ENCODE peak calls at places on chromosomes 3 and 15, in ten cellular contexts. F is T-helper 17 cell, Z is heart right ventricle, S is SHP77, A is GOT3, W is AML-193, O is mesothelial cell of epicardium, X is body of pancreas, I is LHCN-M2, U is MCF 10A. V is an unnamed sample.

GRCh38 chr3:32630266-32630665 is 54.7 kb upstream of the CNOT10 start:
- DNase-seq in F (no peak), Z (no peak), S (no peak), A (no peak), W (no peak), O (no peak), X (no peak), I (peak; percentile 11), U (peak; percentile 90), V (peak; percentile 38)

GRCh38 chr3:102085431-102086226 is 236.3 kb downstream of the NFKBIZ start:
- DNase-seq in F (no peak), Z (no peak), S (no peak), A (no peak), W (no peak), O (no peak), X (no peak), I (no peak), U (no peak), V (peak; percentile 8)

GRCh38 chr3:77541203-77541922 is 501.5 kb downstream of the ROBO2 start:
- DNase-seq in F (no peak), Z (no peak), S (no peak), A (no peak), W (no peak), O (no peak), X (no peak), I (no peak), U (no peak), V (no peak)

GRCh38 chr3:117748131-117748530 is 1038.6 kb downstream of the TUSC7 start:
- DNase-seq in F (no peak), Z (no peak), S (no peak), A (no peak), W (no peak), O (no peak), X (no peak), I (no peak), U (no peak), V (no peak)

GRCh38 chr3:19866751-19867347 is 67.2 kb downstream of the EFHB start:
- DNase-seq in F (no peak), Z (no peak), S (peak; percentile 36), A (no peak), W (peak; percentile 40), O (no peak), X (peak; percentile 48), I (peak; percentile 51), U (peak; percentile 75), V (peak; percentile 48)

GRCh38 chr3:47365213-47366153 is 15.3 kb upstream of the PTPN23 start:
- DNase-seq in F (no peak), Z (no peak), S (no peak), A (no peak), W (no peak), O (no peak), X (no peak), I (peak; percentile 31), U (peak; percentile 83), V (no peak)

GRCh38 chr3:13210221-13210975 is 137.2 kb upstream of the IQSEC1 start:
- DNase-seq in F (no peak), Z (no peak), S (no peak), A (no peak), W (no peak), O (no peak), X (no peak), I (no peak), U (no peak), V (no peak)

GRCh38 chr3:193719735-193720134 is 126.7 kb downstream of the OPA1 start:
- DNase-seq in F (no peak), Z (no peak), S (no peak), A (no peak), W (no peak), O (no peak), X (no peak), I (no peak), U (no peak), V (no peak)

GRCh38 chr3:168467085-168467714 is 371.5 kb upstream of the GOLIM4 start:
- DNase-seq in F (no peak), Z (no peak), S (peak; percentile 32), A (no peak), W (peak; percentile 9), O (no peak), X (no peak), I (peak; percentile 6), U (peak; percentile 24), V (peak; percentile 58)

GRCh38 chr3:42314411-42314810 is 48.4 kb upstream of the CCK start:
- DNase-seq in F (no peak), Z (no peak), S (no peak), A (no peak), W (peak; percentile 23), O (no peak), X (no peak), I (peak; percentile 3), U (peak; percentile 5), V (peak; percentile 7)

GRCh38 chr3:55797084-55797483 is 310.0 kb upstream of the WNT5A start:
- DNase-seq in F (no peak), Z (no peak), S (no peak), A (no peak), W (no peak), O (no peak), X (no peak), I (peak; percentile 5), U (no peak), V (no peak)

GRCh38 chr3:176950743-176951142 is 246.5 kb downstream of the TBL1XR1 start:
- DNase-seq in F (no peak), Z (no peak), S (no peak), A (no peak), W (no peak), O (no peak), X (no peak), I (peak; percentile 35), U (peak; percentile 86), V (no peak)

GRCh38 chr15:75167588-75168076 is 34.0 kb upstream of the C15orf39 start:
- DNase-seq in F (no peak), Z (no peak), S (no peak), A (no peak), W (no peak), O (no peak), X (no peak), I (peak; percentile 52), U (peak; percentile 51), V (no peak)

GRCh38 chr3:132721479-132722164 is 587 bp downstream of the NPHP3 start:
- DNase-seq in F (no peak), Z (peak; percentile 74), S (peak; percentile 70), A (no peak), W (peak; percentile 48), O (peak; percentile 56), X (peak; percentile 72), I (peak; percentile 62), U (peak; percentile 58), V (peak; percentile 85)

GRCh38 chr15:74901612-74902063 is 5.0 kb downstream of the FAM219B start:
- DNase-seq in F (peak; percentile 40), Z (no peak), S (peak; percentile 12), A (peak; percentile 10), W (peak; percentile 75), O (no peak), X (peak; percentile 71), I (peak; percentile 50), U (peak; percentile 65), V (peak; percentile 55)

GRCh38 chr3:111895079-111895478 is 36.0 kb downstream of the PHLDB2 start:
- DNase-seq in F (no peak), Z (no peak), S (peak; percentile 32), A (no peak), W (peak; percentile 56), O (no peak), X (no peak), I (peak; percentile 68), U (peak; percentile 63), V (peak; percentile 32)

GRCh38 chr3:12662593-12663310 is 1.2 kb downstream of the RAF1 start:
- DNase-seq in F (peak; percentile 12), Z (peak; percentile 34), S (peak; percentile 34), A (no peak), W (peak; percentile 62), O (no peak), X (peak; percentile 44), I (peak; percentile 78), U (peak; percentile 69), V (peak; percentile 48)

GRCh38 chr15:31360843-31361763 is 34.5 kb downstream of the KLF13 start:
- DNase-seq in F (peak; percentile 74), Z (no peak), S (peak; percentile 59), A (no peak), W (peak; percentile 9), O (no peak), X (peak; percentile 85), I (no peak), U (peak; percentile 25), V (peak; percentile 87)

GRCh38 chr15:70237626-70238025 is 139.9 kb upstream of the TLE3 start:
- DNase-seq in F (no peak), Z (no peak), S (no peak), A (no peak), W (no peak), O (no peak), X (no peak), I (no peak), U (no peak), V (no peak)

GRCh38 chr3:168881804-168882203 is 781.7 kb downstream of the MECOM start:
- DNase-seq in F (no peak), Z (no peak), S (no peak), A (no peak), W (no peak), O (no peak), X (no peak), I (no peak), U (no peak), V (no peak)

GRCh38 chr15:64356443-64357040 is 569 bp upstream of the CSNK1G1 start:
- DNase-seq in F (no peak), Z (no peak), S (peak; percentile 81), A (no peak), W (peak; percentile 57), O (no peak), X (no peak), I (peak; percentile 91), U (no peak), V (peak; percentile 89)

GRCh38 chr3:46208167-46208704 is at the start of gene CCR1:
- DNase-seq in F (no peak), Z (no peak), S (no peak), A (no peak), W (peak; percentile 96), O (no peak), X (peak; percentile 21), I (peak; percentile 66), U (peak; percentile 62), V (peak; percentile 15)

GRCh38 chr15:74393423-74393822 is 26.0 kb upstream of the CYP11A1 start:
- DNase-seq in F (no peak), Z (no peak), S (no peak), A (no peak), W (no peak), O (no peak), X (no peak), I (no peak), U (no peak), V (no peak)

V was measured in DMS53.